ENCODE peak calls at places on chromosomes 7 and 10, in nine cellular contexts. L is CD4-positive, alpha-beta T cell; M is HL-60; P is neural progenitor cell; C is CD4-positive, alpha-beta memory T cell; Y is MM.1S; B is body of pancreas; H is lower lobe of right lung; Z is ovary. R is an unnamed sample.

GRCh38 chr7:38051311-38051710 is 126.7 kb upstream of the STARD3NL start:
- DNase-seq in L (no peak), M (no peak), P (no peak), C (no peak), Y (no peak), B (no peak), H (no peak), Z (no peak), R (no peak)

GRCh38 chr7:5422324-5423271 is 1.0 kb downstream of the TNRC18 start:
- DNase-seq in L (no peak), M (peak; percentile 26), P (peak; percentile 83), C (peak; percentile 18), Y (no peak), B (peak; percentile 17), H (peak; percentile 63), Z (peak; percentile 43), R (no peak)

GRCh38 chr10:24920907-24921881 is 31.2 kb downstream of the PRTFDC1 start:
- DNase-seq in L (no peak), M (no peak), P (no peak), C (peak; percentile 15), Y (no peak), B (peak; percentile 70), H (no peak), Z (peak; percentile 71), R (peak; percentile 98)

GRCh38 chr7:142487124-142487523 is 229.3 kb upstream of the PRSS58 start:
- DNase-seq in L (no peak), M (no peak), P (no peak), C (no peak), Y (no peak), B (no peak), H (no peak), Z (no peak), R (no peak)

GRCh38 chr10:101444499-101444898 is 90.5 kb downstream of the BTRC start:
- DNase-seq in L (no peak), M (no peak), P (no peak), C (no peak), Y (no peak), B (no peak), H (no peak), Z (no peak), R (no peak)

GRCh38 chr7:82534687-82535086 is 91.1 kb upstream of the CACNA2D1 start:
- DNase-seq in L (no peak), M (no peak), P (no peak), C (no peak), Y (no peak), B (peak; percentile 9), H (no peak), Z (no peak), R (peak; percentile 48)

GRCh38 chr10:100510533-100511308 is 8.9 kb downstream of the SEC31B start:
- DNase-seq in L (peak; percentile 42), M (peak; percentile 92), P (no peak), C (peak; percentile 88), Y (peak; percentile 95), B (peak; percentile 49), H (no peak), Z (no peak), R (no peak)

GRCh38 chr10:103854265-103854686 is 1.1 kb downstream of the SH3PXD2A start:
- DNase-seq in L (no peak), M (peak; percentile 57), P (peak; percentile 65), C (no peak), Y (no peak), B (no peak), H (no peak), Z (peak; percentile 68), R (no peak)

DNA sequence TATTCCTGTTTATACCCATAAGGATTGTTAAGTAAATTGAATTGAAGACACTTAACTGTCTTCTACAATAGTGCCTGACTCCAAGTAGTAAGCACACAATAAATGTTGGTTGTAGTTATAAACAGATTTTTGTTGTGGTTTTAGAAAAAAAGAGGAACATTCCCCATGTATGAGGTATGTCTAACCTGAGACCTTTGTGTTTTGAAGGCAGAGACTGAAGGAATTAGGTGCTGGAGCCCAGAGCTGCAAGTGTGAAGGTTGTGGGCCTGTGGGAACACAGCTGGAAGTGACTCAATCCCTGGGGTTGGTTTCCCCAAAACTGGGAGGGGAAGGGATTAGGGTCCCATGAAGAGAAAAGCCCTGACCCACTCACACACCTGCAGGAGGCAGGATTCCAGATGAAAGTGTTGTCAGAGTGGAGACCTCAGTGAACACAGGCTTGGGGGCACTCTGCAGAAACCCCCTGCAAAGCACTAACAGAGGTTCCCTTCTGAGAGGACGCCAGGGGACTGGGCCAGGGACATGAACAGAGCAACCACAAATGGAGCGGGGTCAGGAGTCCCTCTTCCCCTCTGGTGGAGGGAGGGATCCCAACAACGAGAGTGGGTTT is 265.1 kb upstream of the KLF14 start:
- DNase-seq in L (no peak), M (no peak), P (no peak), C (no peak), Y (no peak), B (no peak), H (no peak), Z (no peak), R (peak; percentile 68)
- H3K27ac ChIP-seq in L (no peak overlapping the region), M (no peak overlapping the region), P (no peak overlapping the region), C (peak overlapping the region; percentile 26), Y (no peak overlapping the region), B (no peak overlapping the region), H (no peak overlapping the region), Z (peak overlapping the region; percentile 76), R (no peak overlapping the region)

GRCh38 chr10:28254290-28254985 is 48.4 kb downstream of the MPP7 start:
- DNase-seq in L (no peak), M (no peak), P (no peak), C (no peak), Y (no peak), B (peak; percentile 43), H (no peak), Z (no peak), R (peak; percentile 89)
- H3K27ac ChIP-seq in L (no peak overlapping the region), M (no peak overlapping the region), P (no peak overlapping the region), C (no peak overlapping the region), Y (no peak overlapping the region), B (no peak overlapping the region), H (no peak overlapping the region), Z (no peak overlapping the region), R (no peak overlapping the region)

DNA sequence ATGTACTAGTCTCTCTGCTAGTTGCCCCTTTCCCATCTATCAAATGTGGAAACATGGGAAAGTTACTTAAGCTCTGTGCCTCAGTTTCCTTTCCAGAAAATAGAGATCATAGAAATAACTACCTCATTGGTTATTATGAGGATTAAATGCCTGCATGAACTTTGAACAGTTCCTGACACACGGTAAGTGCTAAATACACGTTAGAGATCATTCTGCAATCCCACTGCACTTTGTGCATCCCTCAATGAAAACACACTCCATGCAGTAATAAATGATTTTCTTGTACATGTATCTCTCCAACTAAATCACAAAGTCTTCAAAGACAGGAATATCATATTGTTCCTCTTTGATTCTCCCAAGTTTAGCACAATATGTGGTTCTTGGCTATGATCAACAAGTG is 73.1 kb downstream of the PPP1R3C start:
- DNase-seq in L (no peak), M (no peak), P (no peak), C (no peak), Y (no peak), B (no peak), H (no peak), Z (no peak), R (no peak)
- H3K27ac ChIP-seq in L (no peak overlapping the region), M (no peak overlapping the region), P (no peak overlapping the region), C (no peak overlapping the region), Y (no peak overlapping the region), B (no peak overlapping the region), H (no peak overlapping the region), Z (no peak overlapping the region), R (no peak overlapping the region)

DNA sequence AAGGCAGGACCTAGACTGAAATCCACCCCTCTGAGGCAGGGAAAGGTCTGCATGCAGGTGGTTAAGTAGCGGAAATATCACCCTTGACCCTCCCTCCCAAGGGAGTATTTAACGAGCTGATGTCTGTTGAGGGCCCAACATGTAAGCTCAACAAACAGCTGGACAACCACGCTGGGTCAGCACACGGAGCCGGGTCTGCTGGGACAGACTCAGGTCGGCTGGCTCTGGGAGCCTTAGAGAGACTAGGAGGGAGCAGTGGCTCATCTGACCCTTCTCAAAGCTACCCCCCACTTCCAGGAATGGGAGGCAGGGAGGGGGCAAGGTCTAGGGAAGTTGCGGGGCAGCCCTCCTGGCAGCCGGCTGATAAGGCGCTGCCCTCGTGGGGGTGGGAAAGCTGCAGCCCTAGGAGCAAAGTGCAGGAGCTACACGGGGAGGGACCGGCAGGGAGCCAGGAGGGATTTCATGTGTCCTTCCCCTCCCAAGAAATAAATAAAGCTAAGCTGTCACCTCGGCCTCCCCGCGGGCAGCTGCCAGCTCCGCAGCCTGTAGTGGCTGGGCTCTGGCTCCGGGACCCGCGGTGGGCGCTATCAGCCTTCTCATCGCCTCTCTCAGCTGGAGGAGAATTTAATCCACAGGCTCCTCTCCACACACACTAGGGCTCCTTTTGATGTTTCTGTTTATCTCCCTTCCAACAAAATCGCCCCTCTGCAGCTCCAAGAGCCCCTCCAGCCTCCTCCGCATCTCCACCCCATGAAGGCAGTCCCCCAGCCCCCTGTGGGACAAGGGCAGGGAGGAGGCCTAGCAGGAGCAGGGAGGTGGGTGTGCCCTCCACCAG is 80.8 kb downstream of the C10orf105 start:
- DNase-seq in L (no peak), M (no peak), P (no peak), C (no peak), Y (no peak), B (peak; percentile 48), H (peak; percentile 55), Z (no peak), R (no peak)
- H3K27ac ChIP-seq in L (no peak overlapping the region), M (peak overlapping the region; percentile 9), P (no peak overlapping the region), C (no peak overlapping the region), Y (no peak overlapping the region), B (no peak overlapping the region), H (peak overlapping the region; percentile 77), Z (no peak overlapping the region), R (no peak overlapping the region)

DNA sequence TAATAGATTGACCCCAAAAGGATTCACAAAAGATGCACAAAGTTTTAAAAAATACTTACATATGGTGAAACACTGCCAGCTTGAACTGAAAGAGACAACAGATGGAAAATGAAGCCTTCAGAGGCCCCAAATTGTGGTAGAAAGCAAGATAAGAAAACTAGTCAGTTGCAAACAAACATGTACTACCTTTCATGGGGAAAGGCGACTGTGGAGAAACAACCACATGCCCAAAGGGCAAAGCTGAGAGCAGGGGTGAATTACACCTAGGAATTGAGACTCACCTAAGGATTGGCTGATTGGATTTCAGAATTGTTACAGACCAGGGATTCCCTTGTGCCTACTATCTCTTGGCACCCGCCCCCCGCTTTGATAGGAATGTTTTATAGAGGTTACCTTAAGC is 13.1 kb downstream of the EPC1 start:
- DNase-seq in L (no peak), M (no peak), P (no peak), C (no peak), Y (no peak), B (no peak), H (no peak), Z (no peak), R (no peak)
- H3K27ac ChIP-seq in L (no peak overlapping the region), M (no peak overlapping the region), P (no peak overlapping the region), C (peak overlapping the region; percentile 46), Y (no peak overlapping the region), B (no peak overlapping the region), H (no peak overlapping the region), Z (no peak overlapping the region), R (no peak overlapping the region)

R was measured in astrocyte.